ENCODE peak calls at places on chromosomes 5 and 9, in eight cellular contexts. I is tibial artery; J is NCI-H446; Y is T-helper 2 cell; N is CD8-positive, alpha-beta T cell; S is iPS-NIHi11; T is stimulated activated CD8-positive, alpha-beta memory T cell treated with anti-CD3 and anti-CD28 coated beads, Interleukin-4, amount 100 ng/mL, for 1 hour; W is PC-3. P is an unnamed sample.

GRCh38 chr9:34139477-34140146 is 13.1 kb upstream of the DCAF12 start:
- DNase-seq in W (peak), I (peak), J (peak), N (no peak), Y (no peak), T (no peak), S (peak), P (no peak)

GRCh38 chr5:157253547-157253946 is 12.4 kb upstream of the CYFIP2 start:
- DNase-seq in N (no peak), W (peak), S (peak), T (no peak), J (no peak), Y (no peak), I (peak), P (peak)

GRCh38 chr5:73030995-73031394 is 75.2 kb downstream of the FCHO2 start:
- DNase-seq in J (no peak), T (no peak), Y (no peak), S (peak), W (peak), I (no peak), N (no peak), P (peak)

GRCh38 chr9:135078361-135078821 is 9.1 kb upstream of the OLFM1 start:
- DNase-seq in N (no peak), J (no peak), S (no peak), W (no peak), Y (no peak), I (no peak), T (no peak), P (no peak)

GRCh38 chr5:145218982-145219381 is 616.2 kb downstream of the PRELID2 start:
- DNase-seq in S (no peak), I (no peak), W (no peak), J (no peak), T (no peak), N (no peak), Y (no peak), P (no peak)

GRCh38 chr9:132978451-132979087 is at the start of gene GFI1B:
- DNase-seq in J (no peak), I (no peak), Y (no peak), S (no peak), N (no peak), W (peak), T (no peak), P (no peak)

GRCh38 chr9:137168575-137168906 is 1.3 kb downstream of the LRRC26 start:
- DNase-seq in J (no peak), N (no peak), Y (no peak), S (no peak), T (no peak), W (no peak), I (no peak), P (no peak)

GRCh38 chr5:35138232-35138631 is 90.5 kb upstream of the AGXT2 start:
- DNase-seq in Y (no peak), J (no peak), W (peak), N (no peak), I (no peak), T (no peak), S (no peak), P (no peak)

GRCh38 chr9:21656776-21657637 is 145.4 kb upstream of the MTAP start:
- DNase-seq in I (no peak), S (no peak), Y (no peak), T (no peak), W (peak), N (no peak), J (peak), P (no peak)

GRCh38 chr9:94806307-94806893 is 79.9 kb downstream of the AOPEP start:
- DNase-seq in Y (no peak), N (no peak), W (peak), S (no peak), J (no peak), I (no peak), T (no peak), P (no peak)

GRCh38 chr9:89588271-89588879 is 16.4 kb upstream of the GADD45G start:
- DNase-seq in S (no peak), N (no peak), T (no peak), Y (no peak), W (no peak), I (no peak), J (peak), P (no peak)

GRCh38 chr5:67149933-67150523 is 46.6 kb downstream of the CD180 start:
- DNase-seq in W (peak), J (no peak), Y (no peak), N (no peak), T (no peak), S (peak), I (no peak), P (no peak)

GRCh38 chr5:150213530-150213929 is 23.7 kb downstream of the SLC6A7 start:
- DNase-seq in W (no peak), I (no peak), S (no peak), T (no peak), N (no peak), Y (no peak), J (no peak), P (no peak)

GRCh38 chr9:85453850-85454249 is 287.9 kb downstream of the AGTPBP1 start:
- DNase-seq in I (no peak), Y (no peak), S (no peak), N (no peak), T (no peak), J (no peak), W (no peak), P (no peak)

GRCh38 chr9:130484362-130485072 is 39.8 kb downstream of the ASS1 start:
- DNase-seq in I (no peak), J (no peak), S (no peak), Y (no peak), T (no peak), N (no peak), W (no peak), P (no peak)

GRCh38 chr9:120778758-120779157 is 14.5 kb downstream of the FBXW2 start:
- DNase-seq in T (no peak), J (no peak), N (no peak), S (no peak), I (no peak), W (no peak), Y (no peak), P (no peak)

GRCh38 chr9:4581031-4581760 is 80.9 kb upstream of the PLPP6 start:
- DNase-seq in S (no peak), T (no peak), J (no peak), N (no peak), I (no peak), Y (no peak), W (no peak), P (no peak)